ENCODE peak calls at places on chromosomes 16 and 17, in seven cellular contexts. One of them, this sample, is unnamed.

GRCh38 chr17:34895388-34895787 is 65.9 kb downstream of the CCT6B start:
- DNase-seq in HepG2: no peak
- DNase-seq in stomach: no peak
- DNase-seq in transverse colon: no peak
- DNase-seq in Panc1: no peak
- DNase-seq in GM12878: no peak
- DNase-seq in K562: no peak
- DNase-seq in this sample: no peak

GRCh38 chr16:84569382-84569987 is 48.4 kb downstream of the COTL1 start:
- DNase-seq in stomach: peak; percentile 57
- DNase-seq in HepG2: no peak
- DNase-seq in GM12878: peak; percentile 36
- DNase-seq in transverse colon: peak; percentile 62
- DNase-seq in Panc1: no peak
- DNase-seq in K562: no peak
- DNase-seq in this sample: no peak

GRCh38 chr17:10155334-10156081 is 42.9 kb downstream of the GAS7 start:
- DNase-seq in HepG2: no peak
- DNase-seq in Panc1: no peak
- DNase-seq in transverse colon: no peak
- DNase-seq in GM12878: no peak
- DNase-seq in K562: no peak
- DNase-seq in stomach: no peak
- DNase-seq in this sample: no peak

GRCh38 chr16:50188619-50189136 is 35.6 kb downstream of the TENT4B start:
- DNase-seq in GM12878: no peak
- DNase-seq in transverse colon: no peak
- DNase-seq in Panc1: no peak
- DNase-seq in stomach: no peak
- DNase-seq in K562: no peak
- DNase-seq in HepG2: no peak
- DNase-seq in this sample: peak; percentile 36

GRCh38 chr17:21711182-21711581 is 18.9 kb downstream of the KCNJ18 start:
- DNase-seq in transverse colon: no peak
- DNase-seq in stomach: no peak
- DNase-seq in Panc1: no peak
- DNase-seq in K562: no peak
- DNase-seq in GM12878: no peak
- DNase-seq in HepG2: no peak
- DNase-seq in this sample: no peak

GRCh38 chr16:50425648-50426047 is 56.9 kb upstream of the BRD7 start:
- DNase-seq in stomach: no peak
- DNase-seq in K562: peak; percentile 54
- DNase-seq in GM12878: no peak
- DNase-seq in transverse colon: no peak
- DNase-seq in Panc1: no peak
- DNase-seq in HepG2: no peak
- DNase-seq in this sample: no peak

GRCh38 chr16:81526935-81527334 is 82.3 kb downstream of the CMIP start:
- DNase-seq in K562: peak; percentile 84
- DNase-seq in HepG2: no peak
- DNase-seq in Panc1: no peak
- DNase-seq in GM12878: no peak
- DNase-seq in transverse colon: no peak
- DNase-seq in stomach: no peak
- DNase-seq in this sample: peak; percentile 83

GRCh38 chr16:84144859-84145639 is at the start of the genes DNAAF1 and HSDL1:
- DNase-seq in Panc1: no peak
- DNase-seq in GM12878: peak; percentile 32
- DNase-seq in stomach: peak; percentile 95
- DNase-seq in transverse colon: peak; percentile 94
- DNase-seq in K562: peak; percentile 95
- DNase-seq in HepG2: peak; percentile 83
- DNase-seq in this sample: peak; percentile 87

GRCh38 chr17:65446838-65447526 is 114.5 kb downstream of the AXIN2 start:
- DNase-seq in GM12878: no peak
- DNase-seq in Panc1: no peak
- DNase-seq in transverse colon: no peak
- DNase-seq in stomach: no peak
- DNase-seq in HepG2: no peak
- DNase-seq in K562: no peak
- DNase-seq in this sample: no peak

GRCh38 chr16:80544326-80544725 is 3.5 kb downstream of the DYNLRB2 start:
- DNase-seq in K562: no peak
- DNase-seq in stomach: no peak
- DNase-seq in GM12878: no peak
- DNase-seq in Panc1: no peak
- DNase-seq in HepG2: no peak
- DNase-seq in transverse colon: no peak
- DNase-seq in this sample: no peak

GRCh38 chr16:85822145-85822544 is 22.6 kb downstream of the COX4I1 start:
- DNase-seq in Panc1: no peak
- DNase-seq in HepG2: no peak
- DNase-seq in stomach: no peak
- DNase-seq in transverse colon: no peak
- DNase-seq in GM12878: no peak
- DNase-seq in K562: peak; percentile 15
- DNase-seq in this sample: no peak

GRCh38 chr17:81500026-81500425 is 12.6 kb downstream of the ACTG1 start:
- DNase-seq in transverse colon: no peak
- DNase-seq in K562: no peak
- DNase-seq in stomach: no peak
- DNase-seq in HepG2: no peak
- DNase-seq in GM12878: no peak
- DNase-seq in Panc1: no peak
- DNase-seq in this sample: no peak

GRCh38 chr16:27222499-27223225 is 19.3 kb downstream of the KDM8 start:
- DNase-seq in Panc1: no peak
- DNase-seq in HepG2: no peak
- DNase-seq in stomach: peak; percentile 38
- DNase-seq in transverse colon: peak; percentile 29
- DNase-seq in K562: no peak
- DNase-seq in GM12878: no peak
- DNase-seq in this sample: no peak

GRCh38 chr17:7579001-7579838 is at the start of gene CD68:
- DNase-seq in GM12878: no peak
- DNase-seq in HepG2: peak; percentile 93
- DNase-seq in Panc1: peak; percentile 98
- DNase-seq in K562: peak; percentile 83
- DNase-seq in transverse colon: peak; percentile 85
- DNase-seq in stomach: peak; percentile 71
- DNase-seq in this sample: no peak

GRCh38 chr17:63611354-63611753 is 10.7 kb downstream of the TACO1 start:
- DNase-seq in stomach: no peak
- DNase-seq in transverse colon: no peak
- DNase-seq in Panc1: no peak
- DNase-seq in HepG2: no peak
- DNase-seq in GM12878: no peak
- DNase-seq in K562: no peak
- DNase-seq in this sample: no peak

GRCh38 chr16:82660966-82661365 is 34.2 kb downstream of the CDH13 start:
- DNase-seq in transverse colon: no peak
- DNase-seq in K562: no peak
- DNase-seq in stomach: no peak
- DNase-seq in GM12878: no peak
- DNase-seq in Panc1: no peak
- DNase-seq in HepG2: no peak
- DNase-seq in this sample: no peak

DNA sequence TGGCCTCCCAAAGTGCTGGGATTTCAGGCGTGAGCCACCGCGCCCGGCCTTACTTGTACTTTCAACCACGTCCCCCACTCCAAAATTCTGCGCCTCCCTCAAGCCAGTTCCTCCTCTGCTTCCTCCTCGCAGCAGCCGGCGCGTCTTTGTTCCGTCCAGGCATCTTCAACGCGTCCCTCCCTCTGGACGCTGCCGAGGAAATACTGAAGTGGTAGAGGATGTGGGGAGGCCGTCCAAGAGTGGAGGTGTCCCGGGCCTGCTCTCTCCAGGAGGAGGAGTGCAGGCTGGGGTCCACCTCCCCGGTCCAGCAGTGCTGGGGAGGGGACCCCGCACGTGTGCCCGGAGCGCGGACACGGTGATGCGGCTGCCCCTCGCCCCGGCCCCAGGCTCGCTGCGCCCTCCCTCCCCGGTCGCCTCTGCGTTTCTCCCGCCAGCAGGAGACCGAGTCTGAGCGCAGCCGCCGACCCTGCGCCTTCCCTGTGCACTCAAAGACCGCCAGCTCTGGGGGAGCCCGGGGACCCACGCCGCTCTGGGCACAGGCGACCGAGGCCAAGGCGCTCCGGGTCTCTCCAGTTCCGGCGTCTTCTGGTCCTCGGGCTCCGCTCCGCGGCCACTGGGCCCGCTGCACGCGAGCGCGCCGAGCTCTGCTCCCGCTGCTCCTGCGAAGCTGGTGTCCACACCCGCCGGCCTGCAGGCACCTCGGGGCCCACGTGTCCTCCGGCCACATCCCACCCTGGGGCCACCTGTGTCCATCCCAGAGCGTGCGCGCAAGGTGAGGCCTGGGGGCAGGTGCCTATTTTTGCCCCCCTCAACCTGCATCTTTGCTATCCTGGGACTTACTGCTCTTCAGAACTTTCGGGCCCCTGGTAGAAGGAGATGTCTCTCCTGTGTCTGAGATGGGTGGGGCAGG is 31.7 kb downstream of the OSBPL7 start:
- DNase-seq in K562: peak; percentile 66
- DNase-seq in HepG2: no peak
- DNase-seq in GM12878: no peak
- DNase-seq in transverse colon: peak; percentile 49
- DNase-seq in Panc1: no peak
- DNase-seq in stomach: peak; percentile 62
- DNase-seq in this sample: no peak
- TF ChIP-seq POLR2AphosphoS5 in K562: no peak
- TF ChIP-seq POLR2AphosphoS5 in HepG2: no peak
- TF ChIP-seq POLR2AphosphoS5 in GM12878: no peak
- TF ChIP-seq POLR2AphosphoS5 in transverse colon: no peak
- TF ChIP-seq POLR2AphosphoS5 in Panc1: no peak
- TF ChIP-seq POLR2AphosphoS5 in stomach: no peak
- TF ChIP-seq POLR2AphosphoS5 in this sample: no peak

GRCh38 chr17:4157618-4158333 is 14.8 kb downstream of the CYB5D2 start:
- DNase-seq in K562: no peak
- DNase-seq in stomach: no peak
- DNase-seq in Panc1: no peak
- DNase-seq in HepG2: no peak
- DNase-seq in GM12878: no peak
- DNase-seq in transverse colon: no peak
- DNase-seq in this sample: no peak

GRCh38 chr17:4156750-4157381 is 13.9 kb downstream of the CYB5D2 start:
- DNase-seq in HepG2: no peak
- DNase-seq in K562: no peak
- DNase-seq in transverse colon: no peak
- DNase-seq in GM12878: no peak
- DNase-seq in stomach: no peak
- DNase-seq in Panc1: no peak
- DNase-seq in this sample: no peak

GRCh38 chr17:4154201-4154600 is 11.2 kb downstream of the CYB5D2 start:
- DNase-seq in Panc1: no peak
- DNase-seq in stomach: no peak
- DNase-seq in K562: no peak
- DNase-seq in GM12878: no peak
- DNase-seq in transverse colon: no peak
- DNase-seq in HepG2: no peak
- DNase-seq in this sample: no peak

GRCh38 chr17:4152471-4152870 is 9.5 kb downstream of the CYB5D2 start:
- DNase-seq in transverse colon: no peak
- DNase-seq in GM12878: no peak
- DNase-seq in Panc1: no peak
- DNase-seq in HepG2: no peak
- DNase-seq in stomach: no peak
- DNase-seq in K562: no peak
- DNase-seq in this sample: no peak

GRCh38 chr17:4155980-4156620 is 13.1 kb downstream of the CYB5D2 start:
- DNase-seq in K562: no peak
- DNase-seq in stomach: no peak
- DNase-seq in Panc1: no peak
- DNase-seq in GM12878: no peak
- DNase-seq in transverse colon: no peak
- DNase-seq in HepG2: no peak
- DNase-seq in this sample: no peak
- H3K4me1 ChIP-seq in K562: peaks cover 3% of the 10 kb centered on the region
- H3K4me1 ChIP-seq in stomach: peaks cover 5% of the 10 kb centered on the region
- H3K4me1 ChIP-seq in Panc1: peaks cover 18% of the 10 kb centered on the region
- H3K4me1 ChIP-seq in GM12878: no peaks in the 10 kb centered on the region
- H3K4me1 ChIP-seq in transverse colon: no peaks in the 10 kb centered on the region
- H3K4me1 ChIP-seq in HepG2: no peaks in the 10 kb centered on the region
- H3K4me1 ChIP-seq in this sample: no peaks in the 10 kb centered on the region

GRCh38 chr16:56930516-56931252 is 1.3 kb upstream of the HERPUD1 start:
- DNase-seq in Panc1: no peak
- DNase-seq in HepG2: no peak
- DNase-seq in GM12878: no peak
- DNase-seq in K562: no peak
- DNase-seq in transverse colon: peak; percentile 42
- DNase-seq in stomach: no peak
- DNase-seq in this sample: no peak
- TF ChIP-seq POLR2AphosphoS5 in Panc1: no peak
- TF ChIP-seq POLR2AphosphoS5 in HepG2: no peak
- TF ChIP-seq POLR2AphosphoS5 in GM12878: no peak
- TF ChIP-seq POLR2AphosphoS5 in K562: no peak
- TF ChIP-seq POLR2AphosphoS5 in transverse colon: no peak
- TF ChIP-seq POLR2AphosphoS5 in stomach: no peak
- TF ChIP-seq POLR2AphosphoS5 in this sample: no peak

DNA sequence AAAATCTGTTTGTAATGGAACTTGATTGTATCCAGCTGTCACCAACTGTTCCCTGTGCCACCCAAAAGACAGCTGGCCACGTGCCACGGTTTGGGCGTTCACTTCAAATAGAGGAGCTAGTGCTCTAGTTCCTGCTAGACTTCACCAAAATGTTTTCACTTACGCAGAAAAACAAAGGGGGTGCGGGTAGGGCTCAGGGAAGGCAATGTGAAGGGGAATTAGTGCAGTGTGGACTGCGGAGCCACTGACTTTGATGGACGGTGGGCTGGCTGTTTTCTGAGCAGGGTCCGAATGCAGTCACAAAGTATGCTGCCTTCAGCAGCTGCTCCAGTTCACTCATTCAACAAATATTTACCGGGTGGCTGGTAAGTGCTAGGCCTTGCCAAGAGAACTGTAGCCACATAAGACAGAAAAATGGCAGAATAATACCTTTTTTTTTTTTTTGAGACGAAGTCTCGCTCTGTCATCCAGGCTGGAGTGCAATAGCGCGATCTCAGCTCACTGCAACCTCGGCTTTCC is 7.6 kb upstream of the CYTH1 start:
- DNase-seq in stomach: peak; percentile 90
- DNase-seq in Panc1: no peak
- DNase-seq in HepG2: no peak
- DNase-seq in transverse colon: peak; percentile 80
- DNase-seq in K562: no peak
- DNase-seq in GM12878: no peak
- DNase-seq in this sample: peak; percentile 79
- H3K4me1 ChIP-seq in stomach: peaks cover 61% of the 10 kb centered on the region
- H3K4me1 ChIP-seq in Panc1: no peaks in the 10 kb centered on the region
- H3K4me1 ChIP-seq in HepG2: peaks cover 37% of the 10 kb centered on the region
- H3K4me1 ChIP-seq in transverse colon: peaks cover 15% of the 10 kb centered on the region
- H3K4me1 ChIP-seq in K562: peaks cover 17% of the 10 kb centered on the region
- H3K4me1 ChIP-seq in GM12878: no peaks in the 10 kb centered on the region
- H3K4me1 ChIP-seq in this sample: no peaks in the 10 kb centered on the region